ENCODE peak calls at places on chromosome 5, in nine cellular contexts. W is stimulated activated CD4-positive, alpha-beta T cell treated with anti-CD3 and anti-CD28 coated beads, Interleukin-1b, Interleukin-23, amount 100 ng/mL, for 24 hours; J is GM10248; T is activated CD8-positive, alpha-beta T cell treated with anti-CD3 and anti-CD28 coated beads for 36 hours; I is HAP-1; S is GM23338; B is fibroblast of mammary gland; F is mesenteric fat pad; K is PC-3. Y is an unnamed sample.

GRCh38 chr5:172768573-172769323 is 2.2 kb downstream of the DUSP1 start:
- DNase-seq in W (no peak), J (no peak), T (no peak), I (no peak), S (no peak), B (peak; percentile 69), F (no peak), K (no peak), Y (no peak)

GRCh38 chr5:112312295-112312694 is 106.8 kb downstream of the EPB41L4A start:
- DNase-seq in W (no peak), J (no peak), T (no peak), I (no peak), S (no peak), B (no peak), F (no peak), K (no peak), Y (no peak)

GRCh38 chr5:2574155-2574554 is 177.3 kb downstream of the IRX2 start:
- DNase-seq in W (no peak), J (no peak), T (no peak), I (no peak), S (no peak), B (no peak), F (no peak), K (no peak), Y (no peak)

GRCh38 chr5:131195696-131196095 is 25.0 kb downstream of the LYRM7 start:
- DNase-seq in W (no peak), J (no peak), T (no peak), I (no peak), S (no peak), B (no peak), F (no peak), K (no peak), Y (no peak)

GRCh38 chr5:132657676-132658382 is at the start of gene IL13:
- DNase-seq in W (no peak), J (no peak), T (peak; percentile 43), I (no peak), S (no peak), B (no peak), F (no peak), K (no peak), Y (no peak)

GRCh38 chr5:137056676-137057075 is 442.4 kb downstream of the SPOCK1 start:
- DNase-seq in W (no peak), J (no peak), T (no peak), I (no peak), S (no peak), B (no peak), F (no peak), K (no peak), Y (no peak)

GRCh38 chr5:79107020-79107796 is 4.4 kb upstream of the BHMT start:
- DNase-seq in W (no peak), J (no peak), T (no peak), I (no peak), S (no peak), B (peak; percentile 32), F (no peak), K (peak; percentile 23), Y (no peak)

GRCh38 chr5:128414469-128414868 is 123.6 kb downstream of the FBN2 start:
- DNase-seq in W (no peak), J (no peak), T (no peak), I (no peak), S (no peak), B (no peak), F (no peak), K (no peak), Y (no peak)

GRCh38 chr5:55708732-55709131 is 3.4 kb downstream of the SLC38A9 start:
- DNase-seq in W (no peak), J (no peak), T (no peak), I (no peak), S (no peak), B (peak; percentile 51), F (no peak), K (peak; percentile 88), Y (no peak)

GRCh38 chr5:58717303-58718012 is 134.6 kb downstream of the RAB3C start:
- DNase-seq in W (no peak), J (no peak), T (no peak), I (no peak), S (peak; percentile 51), B (no peak), F (no peak), K (no peak), Y (no peak)

GRCh38 chr5:37926732-37927131 is 86.9 kb upstream of the GDNF start:
- DNase-seq in W (no peak), J (no peak), T (no peak), I (no peak), S (no peak), B (peak; percentile 13), F (no peak), K (peak; percentile 23), Y (no peak)

GRCh38 chr5:114686345-114686744 is 324.5 kb downstream of the KCNN2 start:
- DNase-seq in W (no peak), J (no peak), T (no peak), I (no peak), S (no peak), B (no peak), F (no peak), K (no peak), Y (no peak)

GRCh38 chr5:72647806-72648205 is 140.6 kb upstream of the ZNF366 start:
- DNase-seq in W (no peak), J (no peak), T (no peak), I (no peak), S (no peak), B (no peak), F (no peak), K (no peak), Y (no peak)

GRCh38 chr5:57550132-57550531 is 67.5 kb upstream of the ACTBL2 start:
- DNase-seq in W (no peak), J (no peak), T (no peak), I (no peak), S (peak; percentile 0), B (no peak), F (no peak), K (no peak), Y (no peak)

GRCh38 chr5:178430187-178431062 is 159.8 kb downstream of the COL23A1 start:
- DNase-seq in W (no peak), J (no peak), T (no peak), I (no peak), S (no peak), B (no peak), F (peak; percentile 30), K (no peak), Y (no peak)

GRCh38 chr5:78726003-78726402 is 77.4 kb upstream of the LHFPL2 start:
- DNase-seq in W (no peak), J (no peak), T (no peak), I (no peak), S (no peak), B (no peak), F (no peak), K (no peak), Y (no peak)

GRCh38 chr5:66877843-66878242 is 281.6 kb downstream of the MAST4 start:
- DNase-seq in W (no peak), J (no peak), T (no peak), I (no peak), S (no peak), B (peak; percentile 12), F (no peak), K (peak; percentile 39), Y (no peak)

GRCh38 chr5:1665231-1665630 is 134.4 kb downstream of the MRPL36 start:
- DNase-seq in W (no peak), J (no peak), T (no peak), I (no peak), S (no peak), B (no peak), F (no peak), K (no peak), Y (no peak)

GRCh38 chr5:160438316-160439204 is 16.9 kb downstream of the PTTG1 start:
- DNase-seq in W (peak; percentile 21), J (peak; percentile 46), T (peak; percentile 77), I (peak; percentile 65), S (peak; percentile 88), B (peak; percentile 72), F (no peak), K (peak; percentile 73), Y (peak; percentile 70)

GRCh38 chr5:51378778-51379652 is 4.2 kb upstream of the ISL1 start:
- DNase-seq in W (no peak), J (no peak), T (no peak), I (no peak), S (peak; percentile 86), B (no peak), F (no peak), K (peak; percentile 41), Y (no peak)

GRCh38 chr5:111348659-111349058 is 124.5 kb downstream of the CAMK4 start:
- DNase-seq in W (no peak), J (no peak), T (no peak), I (no peak), S (no peak), B (no peak), F (no peak), K (no peak), Y (no peak)

GRCh38 chr5:142506756-142507155 is 179.1 kb downstream of the FGF1 start:
- DNase-seq in W (no peak), J (no peak), T (no peak), I (no peak), S (no peak), B (peak; percentile 57), F (no peak), K (no peak), Y (no peak)

GRCh38 chr5:146307796-146308195 is 30.8 kb upstream of the POU4F3 start:
- DNase-seq in W (no peak), J (no peak), T (no peak), I (no peak), S (no peak), B (no peak), F (no peak), K (no peak), Y (no peak)

GRCh38 chr5:54313311-54314270 is 3.2 kb upstream of the ARL15 start:
- DNase-seq in W (no peak), J (no peak), T (no peak), I (no peak), S (no peak), B (peak; percentile 44), F (no peak), K (no peak), Y (no peak)